ENCODE peak calls at places on chromosomes 7 and 10, in six cellular contexts. G, D, T, H, L and C are unnamed samples.

GRCh38 chr10:129764011-129764900 is 199.8 kb downstream of the EBF3 start:
- DNase-seq in H (no peak), D (no peak), G (no peak), T (peak; percentile 5), L (no peak), C (no peak)

GRCh38 chr10:110265573-110266193 is 39.0 kb downstream of the SMNDC1 start:
- DNase-seq in L (no peak), G (peak; percentile 33), T (no peak), D (no peak), H (no peak), C (no peak)

GRCh38 chr10:97103682-97104081 is 82.1 kb downstream of the SLIT1 start:
- DNase-seq in D (no peak), G (no peak), T (no peak), L (no peak), H (no peak), C (no peak)

GRCh38 chr10:97771913-97772823 is at the start of gene SFRP5:
- DNase-seq in L (no peak), H (no peak), D (no peak), G (peak; percentile 67), T (peak; percentile 42), C (no peak)

GRCh38 chr7:144826248-144826647 is 9.6 kb downstream of the TPK1 start:
- DNase-seq in H (no peak), T (no peak), L (no peak), G (no peak), D (peak; percentile 60), C (no peak)

GRCh38 chr10:122461729-122462532 is 578 bp downstream of the HTRA1 start:
- DNase-seq in T (no peak), G (no peak), D (peak; percentile 42), L (no peak), H (no peak), C (peak; percentile 22)

GRCh38 chr7:124697746-124698145 is 67.8 kb downstream of the GPR37 start:
- DNase-seq in H (no peak), L (no peak), D (no peak), G (no peak), T (no peak), C (no peak)

GRCh38 chr10:124912052-124912435 is 29.9 kb upstream of the ZRANB1 start:
- DNase-seq in L (no peak), D (no peak), T (no peak), G (no peak), H (no peak), C (no peak)

GRCh38 chr7:157005456-157006204 is 4.8 kb downstream of the MNX1 start:
- DNase-seq in G (no peak), H (no peak), L (no peak), D (no peak), T (peak; percentile 41), C (no peak)

GRCh38 chr10:123331438-123331837 is 177.2 kb downstream of the BUB3 start:
- DNase-seq in G (no peak), T (no peak), H (peak; percentile 23), D (no peak), L (no peak), C (no peak)

GRCh38 chr7:27161214-27161720 is 4.1 kb downstream of the HOXA9 start:
- DNase-seq in D (no peak), G (no peak), T (no peak), L (no peak), H (no peak), C (no peak)

GRCh38 chr10:52682766-52683165 is 89.8 kb downstream of the MBL2 start:
- DNase-seq in D (no peak), G (no peak), L (no peak), H (no peak), T (no peak), C (no peak)

GRCh38 chr10:65423043-65423442 is 1502.8 kb upstream of the LRRTM3 start:
- DNase-seq in L (no peak), T (no peak), H (no peak), G (no peak), D (no peak), C (no peak)

GRCh38 chr7:44071726-44072363 is 6.5 kb upstream of the PGAM2 start:
- DNase-seq in H (peak; percentile 87), L (no peak), T (no peak), D (no peak), G (no peak), C (no peak)

GRCh38 chr7:125934965-125935364 is 1005.3 kb upstream of the POT1 start:
- DNase-seq in D (no peak), L (no peak), H (no peak), T (no peak), G (no peak), C (no peak)

GRCh38 chr10:120479506-120479905 is 22.5 kb downstream of the PLPP4 start:
- DNase-seq in G (no peak), D (no peak), H (no peak), L (no peak), T (no peak), C (no peak)

GRCh38 chr7:20214787-20215669 is 2.2 kb downstream of the MACC1 start:
- DNase-seq in H (no peak), T (no peak), D (no peak), G (peak; percentile 73), L (no peak), C (no peak)

GRCh38 chr7:138470586-138471157 is 10.6 kb downstream of the TRIM24 start:
- DNase-seq in T (no peak), G (no peak), L (no peak), D (no peak), H (no peak), C (no peak)

GRCh38 chr10:98170249-98171117 is 36.0 kb downstream of the R3HCC1L start:
- DNase-seq in D (peak; percentile 67), T (peak; percentile 71), H (peak; percentile 54), L (peak; percentile 46), G (peak; percentile 65), C (peak; percentile 44)

GRCh38 chr10:95793401-95794045 is 37.6 kb downstream of the ENTPD1 start:
- DNase-seq in G (no peak), H (no peak), T (no peak), D (no peak), L (no peak), C (no peak)

GRCh38 chr7:138355254-138355653 is 104.8 kb upstream of the TRIM24 start:
- DNase-seq in H (no peak), D (no peak), T (no peak), L (no peak), G (no peak), C (no peak)

DNA sequence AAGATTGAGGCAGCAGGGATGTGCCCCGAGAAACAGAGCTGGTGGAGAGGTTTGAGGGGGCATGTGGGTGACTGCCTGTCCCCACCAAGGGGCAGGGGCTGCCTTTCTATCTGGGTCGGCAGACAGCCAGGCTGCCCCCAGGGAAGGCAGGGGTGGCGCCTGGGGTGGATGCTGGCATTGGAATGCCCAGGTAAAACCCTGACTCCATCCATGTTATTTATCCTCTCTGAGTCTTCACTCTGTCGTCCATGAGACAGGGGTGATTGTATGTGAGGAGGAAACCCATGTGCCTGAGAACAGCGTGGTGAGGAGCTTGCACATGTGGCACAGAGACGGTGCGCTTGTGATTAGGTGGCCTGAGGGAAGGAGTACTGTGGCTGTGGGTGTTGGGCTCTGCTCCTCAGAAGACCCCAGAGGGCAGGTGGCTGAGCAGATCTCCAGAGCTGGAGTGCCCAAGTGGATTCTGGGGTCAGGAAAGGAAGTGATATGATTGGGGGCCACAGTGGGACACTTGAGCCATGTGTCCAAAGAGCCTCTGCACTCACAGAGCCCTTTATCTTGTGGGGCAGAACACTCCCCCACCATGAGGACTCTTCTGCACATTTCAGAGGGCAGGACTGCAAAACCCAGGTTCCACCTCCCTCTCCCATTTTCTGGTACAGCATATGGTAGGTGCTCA is 100.4 kb upstream of the RET start:
- DNase-seq in D (no peak), T (no peak), G (no peak), H (no peak), L (no peak), C (no peak)
- TF ChIP-seq JUN in D (no peak), T (no peak), G (no peak), H (no peak), L (no peak), C (no peak)

GRCh38 chr10:70457759-70458305 is 16.4 kb upstream of the NODAL start:
- DNase-seq in H (no peak), D (no peak), G (no peak), L (no peak), T (no peak), C (no peak)

GRCh38 chr10:70456164-70456563 is 14.7 kb upstream of the NODAL start:
- DNase-seq in H (no peak), T (peak; percentile 33), L (no peak), D (no peak), G (no peak), C (no peak)

GRCh38 chr10:70459061-70459770 is 17.7 kb upstream of the NODAL start:
- DNase-seq in G (peak; percentile 29), T (peak; percentile 50), L (no peak), H (no peak), D (no peak), C (no peak)

GRCh38 chr10:70458329-70459060 is 17.0 kb upstream of the NODAL start:
- DNase-seq in T (peak; percentile 54), G (peak; percentile 63), D (peak; percentile 79), H (no peak), L (no peak), C (no peak)

DNA sequence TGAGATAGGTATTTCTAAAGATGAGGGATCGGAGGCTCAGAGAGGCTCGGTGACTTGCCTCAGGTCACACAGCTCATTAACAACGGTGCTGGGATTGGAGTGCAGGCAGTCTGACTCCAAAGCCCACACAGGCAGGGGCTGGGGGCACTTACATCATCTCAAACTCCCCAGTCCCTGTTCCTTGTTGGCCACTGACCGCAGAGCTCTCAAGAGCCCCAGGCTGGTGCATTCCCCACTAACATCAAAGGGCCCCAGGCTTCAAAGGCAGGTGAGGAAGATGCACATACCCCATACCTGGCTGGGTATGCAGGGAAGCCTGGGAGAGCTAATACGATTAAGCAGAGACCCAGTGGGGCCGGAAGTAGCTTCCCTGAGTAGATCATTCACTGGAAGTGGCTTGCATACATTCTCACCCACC is 13.7 kb upstream of the NODAL start:
- DNase-seq in G (no peak), H (peak; percentile 44), T (peak; percentile 85), D (no peak), L (peak; percentile 86), C (no peak)
- TF ChIP-seq JUN in G (no peak), H (no peak), T (no peak), D (no peak), L (no peak), C (no peak)

DNA sequence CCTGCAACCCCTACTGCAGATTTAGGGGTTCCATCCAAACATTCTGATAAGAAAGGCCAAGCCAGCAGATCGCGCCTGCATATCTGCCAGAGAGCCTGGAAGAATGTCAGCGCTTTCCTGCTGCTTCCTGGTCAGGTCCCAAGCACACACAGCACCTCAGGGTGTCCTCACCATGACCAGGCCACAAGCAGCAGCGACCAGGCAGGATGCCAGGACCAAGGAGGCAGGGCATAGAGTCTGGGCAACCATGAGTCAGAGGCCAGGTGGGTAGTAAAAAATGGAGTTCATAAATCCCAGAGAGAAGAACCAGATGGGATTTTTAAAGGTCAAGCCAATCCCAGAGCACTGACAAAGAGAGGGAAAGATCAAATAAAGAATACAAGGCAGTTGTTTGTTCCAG is 5.5 kb upstream of the FAM131B start:
- DNase-seq in D (no peak), H (no peak), L (no peak), G (no peak), T (no peak), C (peak; percentile 58)
- TF ChIP-seq JUN in D (no peak), H (no peak), L (no peak), G (no peak), T (no peak), C (no peak)

DNA sequence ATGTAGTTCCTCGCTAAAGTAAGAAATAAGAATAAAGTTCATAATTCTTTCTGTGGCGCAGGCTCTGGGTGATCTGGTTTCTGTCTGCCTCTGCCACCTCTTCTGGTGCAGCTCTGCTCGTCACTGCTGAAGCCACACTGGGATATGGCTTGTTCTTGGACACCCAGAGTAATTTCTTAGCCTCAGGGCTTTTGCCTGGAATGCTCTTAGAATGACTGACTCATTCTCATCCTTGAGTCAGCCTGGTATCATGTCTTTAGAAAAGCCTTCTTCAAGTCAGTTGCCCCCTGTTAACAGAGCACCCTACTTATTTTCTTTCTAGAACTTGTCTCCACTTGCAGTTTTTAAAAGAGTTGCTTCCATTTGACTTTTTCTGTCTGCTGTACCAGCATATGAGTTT is 2.0 kb downstream of the ZSCAN25 start:
- DNase-seq in G (no peak), T (no peak), L (no peak), D (no peak), H (no peak), C (peak; percentile 22)
- TF ChIP-seq JUN in G (no peak), T (no peak), L (no peak), D (no peak), H (no peak), C (no peak)